ENCODE peak calls at places on chromosomes 7 and 10, in four cellular contexts. A is K562, F is HepG2, R is GM12878. C is an unnamed sample.
A peak's percentile ranks its signal among the peaks of the same experiment; 100 is the strongest.

GRCh38 chr10:77398986-77399755 is 238.4 kb downstream of the KCNMA1 start:
- DNase-seq in A (no peak), F (no peak), R (no peak), C (no peak)

GRCh38 chr7:151485006-151485732 is 34.5 kb downstream of the RHEB start:
- DNase-seq in A (peak; percentile 41), F (no peak), R (no peak), C (no peak)

GRCh38 chr10:17059197-17059688 is 70.4 kb downstream of the CUBN start:
- DNase-seq in A (no peak), F (no peak), R (no peak), C (no peak)

GRCh38 chr7:117019786-117020604 is 66.7 kb downstream of the ST7 start:
- DNase-seq in A (peak; percentile 92), F (no peak), R (no peak), C (peak; percentile 56)

GRCh38 chr10:32948451-32948850 is 9.6 kb downstream of the ITGB1 start:
- DNase-seq in A (peak; percentile 62), F (peak; percentile 87), R (no peak), C (no peak)

GRCh38 chr7:142711722-142712616 is 37.3 kb upstream of the PRSS1 start:
- DNase-seq in A (peak; percentile 35), F (no peak), R (no peak), C (no peak)

GRCh38 chr7:152571031-152571430 is 104.9 kb downstream of the XRCC2 start:
- DNase-seq in A (no peak), F (no peak), R (no peak), C (no peak)

GRCh38 chr7:7498881-7499280 is 36.8 kb downstream of the COL28A1 start:
- DNase-seq in A (no peak), F (no peak), R (no peak), C (no peak)

GRCh38 chr10:17742918-17743317 is 9.1 kb upstream of the TMEM236 start:
- DNase-seq in A (peak; percentile 74), F (peak; percentile 30), R (no peak), C (peak; percentile 68)

GRCh38 chr10:104327745-104328635 is 10.3 kb downstream of the ITPRIP start:
- DNase-seq in A (no peak), F (peak; percentile 28), R (no peak), C (no peak)

GRCh38 chr7:135768064-135768463 is 19.5 kb upstream of the FAM180A start:
- DNase-seq in A (no peak), F (no peak), R (no peak), C (no peak)

GRCh38 chr7:135768467-135768866 is 19.9 kb upstream of the FAM180A start:
- DNase-seq in A (no peak), F (no peak), R (no peak), C (no peak)

GRCh38 chr7:135770139-135770710 is 21.6 kb upstream of the FAM180A start:
- DNase-seq in A (no peak), F (no peak), R (no peak), C (no peak)

GRCh38 chr7:135769403-135769802 is 20.8 kb upstream of the FAM180A start:
- DNase-seq in A (no peak), F (no peak), R (no peak), C (no peak)

DNA sequence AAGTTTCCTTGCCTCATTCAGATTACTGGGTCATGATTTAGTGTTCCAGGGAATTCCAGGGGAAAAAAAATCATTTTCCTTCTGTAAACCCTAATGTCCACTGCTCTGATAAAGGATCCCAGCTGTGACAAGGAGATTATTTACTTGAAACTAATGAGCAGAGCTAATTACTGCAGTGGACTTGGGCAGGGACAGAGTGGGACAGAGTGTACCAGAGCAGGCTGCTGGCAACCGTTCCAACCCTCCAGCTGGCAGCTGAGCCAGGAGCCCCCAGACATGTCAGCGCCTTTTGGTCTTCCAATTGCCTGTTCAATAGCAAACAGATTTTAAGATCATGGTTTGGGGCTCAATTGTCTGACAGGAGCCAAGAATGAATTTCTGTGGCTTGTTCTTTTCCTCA is 20.4 kb upstream of the FAM180A start:
- DNase-seq in A (no peak), F (no peak), R (no peak), C (no peak)
- TF ChIP-seq CBFB in A (no peak), F (no peak), R (no peak), C (no peak)

DNA sequence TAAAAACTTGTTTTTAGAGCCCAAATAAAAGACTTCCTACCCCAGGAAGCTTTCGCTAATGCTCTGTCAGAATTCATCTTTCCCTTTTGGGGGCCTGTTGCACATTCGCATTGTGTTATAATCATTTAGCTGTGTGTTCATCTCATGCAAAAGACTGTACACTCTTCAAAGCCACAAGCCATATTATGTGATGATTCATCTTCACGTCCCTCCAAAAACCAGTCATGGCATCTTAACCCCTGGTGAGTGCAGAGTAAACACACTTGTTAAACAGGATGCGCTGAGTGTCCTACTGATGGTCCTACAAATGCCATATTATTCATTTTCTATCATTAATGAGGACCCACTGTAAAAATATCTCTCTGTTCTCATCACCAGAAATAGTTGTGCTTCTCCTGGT is 235.4 kb downstream of the KIAA1217 start:
- DNase-seq in A (no peak), F (no peak), R (no peak), C (no peak)
- TF ChIP-seq CBFB in A (no peak), F (no peak), R (no peak), C (no peak)

GRCh38 chr10:23194471-23194965 is 2.4 kb downstream of the PTF1A start:
- DNase-seq in A (no peak), F (no peak), R (no peak), C (no peak)
- TF ChIP-seq CBFB in A (no peak), F (no peak), R (no peak), C (no peak)

GRCh38 chr7:50939026-50939425 is 156.3 kb upstream of the GRB10 start:
- DNase-seq in A (no peak), F (no peak), R (no peak), C (no peak)
- TF ChIP-seq CBFB in A (no peak), F (no peak), R (no peak), C (no peak)

GRCh38 chr7:16982640-16983103 is 100.9 kb upstream of the AGR3 start:
- DNase-seq in A (peak; percentile 33), F (peak; percentile 58), R (no peak), C (no peak)

GRCh38 chr7:16980539-16980938 is 98.8 kb upstream of the AGR3 start:
- DNase-seq in A (no peak), F (no peak), R (no peak), C (no peak)

GRCh38 chr7:16975712-16976111 is 93.9 kb upstream of the AGR3 start:
- DNase-seq in A (no peak), F (no peak), R (no peak), C (no peak)

GRCh38 chr7:16984346-16984745 is 102.6 kb upstream of the AGR3 start:
- DNase-seq in A (no peak), F (no peak), R (no peak), C (no peak)

DNA sequence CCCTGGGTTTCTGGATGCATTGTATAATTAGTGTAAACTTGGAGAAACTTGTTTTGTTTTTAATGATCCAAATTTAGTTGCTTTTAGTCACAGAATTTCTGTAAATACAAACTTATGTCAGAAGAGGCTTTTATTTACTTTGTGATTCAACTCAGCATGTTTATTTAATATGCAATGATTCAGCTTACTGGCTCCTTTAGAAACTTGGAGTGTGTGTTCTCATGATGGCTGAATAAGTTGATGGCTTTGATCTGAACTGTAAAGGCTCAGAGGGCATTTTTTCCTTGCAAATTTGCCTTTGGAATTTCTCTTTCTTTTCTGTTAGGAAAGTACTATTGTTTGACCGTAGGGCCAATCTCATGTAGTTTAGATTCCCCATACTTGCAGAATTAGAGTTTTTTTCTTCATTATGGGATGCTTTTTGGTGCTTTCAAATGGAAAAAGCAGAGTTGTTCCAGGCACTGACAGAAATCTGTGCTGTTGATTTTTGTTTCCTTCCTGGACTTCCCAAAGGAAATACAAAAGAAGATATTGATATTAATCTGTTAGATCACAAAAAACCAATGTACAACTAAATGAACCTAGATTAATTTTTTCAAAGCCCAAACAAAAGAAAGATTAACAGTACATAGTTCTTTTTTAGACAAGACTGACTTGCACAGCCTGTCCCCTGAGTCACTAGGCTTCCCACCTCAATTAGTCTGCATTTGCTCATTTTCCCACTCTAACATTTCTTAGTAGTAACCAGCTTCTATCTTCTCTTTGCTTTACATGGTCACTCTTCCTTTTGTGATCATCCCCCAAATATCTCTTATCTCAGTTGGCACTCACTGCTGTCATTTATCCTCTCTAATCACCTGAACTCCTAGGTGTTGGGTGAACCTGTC is 96.8 kb upstream of the AGR3 start:
- DNase-seq in A (no peak), F (peak; percentile 75), R (no peak), C (no peak)
- TF ChIP-seq CBFB in A (no peak), F (no peak), R (no peak), C (no peak)

GRCh38 chr10:122051609-122052385 is 62.8 kb downstream of the TACC2 start:
- DNase-seq in A (peak; percentile 18), F (peak; percentile 70), R (no peak), C (peak; percentile 69)
- TF ChIP-seq CBFB in A (no peak), F (no peak), R (no peak), C (no peak)

GRCh38 chr7:73974948-73975926 is 52.7 kb upstream of the ELN start:
- DNase-seq in A (no peak), F (no peak), R (no peak), C (no peak)
- TF ChIP-seq CBFB in A (no peak), F (no peak), R (no peak), C (no peak)

DNA sequence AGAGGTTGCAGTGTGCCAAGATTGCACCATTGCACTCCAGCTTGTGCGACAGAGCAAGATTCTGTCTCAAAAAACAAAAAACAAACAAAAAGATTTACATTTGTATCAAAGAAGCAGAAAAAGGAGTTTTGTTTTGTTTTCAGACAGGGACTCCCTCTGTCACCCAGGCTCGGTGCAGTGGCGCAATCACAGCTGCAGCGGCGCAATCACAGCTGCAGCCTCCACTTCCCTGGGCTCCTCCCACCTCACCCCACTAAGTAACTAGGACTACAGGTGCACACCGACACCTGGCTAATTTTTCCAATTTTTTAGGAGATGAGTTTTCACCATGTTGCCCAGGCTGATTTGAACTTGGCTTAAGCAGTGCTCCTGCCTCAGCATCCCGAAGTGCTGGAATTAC is 1.8 kb downstream of the ARMC10 start:
- DNase-seq in A (no peak), F (no peak), R (no peak), C (no peak)
- TF ChIP-seq CBFB in A (no peak), F (no peak), R (no peak), C (no peak)

DNA sequence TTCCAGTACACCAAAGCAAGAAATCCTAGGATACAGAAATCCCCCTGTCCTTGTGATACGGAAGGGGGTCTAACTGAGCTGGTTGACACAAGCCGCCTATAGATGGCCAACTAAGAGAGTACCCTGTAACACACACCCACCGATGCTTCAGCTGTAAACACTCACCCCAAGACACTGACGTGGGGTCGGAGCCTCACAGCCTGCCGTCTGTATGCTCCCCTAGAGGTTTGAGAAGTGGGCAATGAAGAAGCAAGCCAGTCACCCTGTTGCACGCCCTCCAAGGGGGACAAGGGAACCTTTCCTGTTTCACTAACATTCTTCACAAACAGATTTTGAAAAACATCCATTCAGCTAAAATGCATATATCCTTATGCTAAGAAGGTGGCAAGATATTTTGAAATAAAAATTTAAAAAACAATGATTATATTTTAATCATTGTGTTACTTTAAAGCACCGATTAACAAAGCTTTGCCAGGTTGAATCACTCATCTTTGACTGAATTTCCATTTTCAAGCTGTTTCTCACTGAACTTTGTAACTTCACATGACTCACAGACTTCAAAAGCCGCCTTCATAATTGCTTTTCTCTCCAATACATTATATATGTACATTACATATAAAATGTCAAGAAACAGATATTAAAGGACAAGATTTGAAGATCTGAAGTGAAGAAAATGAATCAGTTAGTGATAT is 329.3 kb downstream of the ARL4A start:
- DNase-seq in A (no peak), F (peak; percentile 86), R (no peak), C (no peak)
- TF ChIP-seq CBFB in A (no peak), F (no peak), R (no peak), C (no peak)

C was measured in WTC11.